ENCODE peak calls at places on chromosomes 5 and 9, in nine cellular contexts. W is heart left ventricle, D is Peyer's patch, O is tibial nerve, P is IMR-90, B is uterus, L is HepG2, K is sigmoid colon, U is esophagus squamous epithelium. T is an unnamed sample.

GRCh38 chr9:121725008-121725795 is 73.8 kb downstream of the DAB2IP start:
- DNase-seq in L (no peak), W (peak; percentile 99), P (peak; percentile 100), K (peak; percentile 99), B (peak; percentile 99), D (peak; percentile 83), O (peak; percentile 93), U (no peak), T (peak; percentile 89)

GRCh38 chr5:59798862-59799667 is 94.5 kb downstream of the PDE4D start:
- DNase-seq in P (no peak), U (no peak), K (no peak), O (no peak), B (no peak), W (no peak), D (peak; percentile 57), L (no peak), T (no peak)

GRCh38 chr5:146025108-146025507 is 80.3 kb downstream of the PLAC8L1 start:
- DNase-seq in D (no peak), P (no peak), L (peak; percentile 78), W (peak; percentile 71), B (no peak), U (no peak), O (no peak), K (no peak), T (no peak)

GRCh38 chr9:69122086-69122390 is 52.0 kb upstream of the TJP2 start:
- DNase-seq in U (no peak), D (peak; percentile 76), B (peak; percentile 40), L (peak; percentile 29), K (peak; percentile 74), P (peak; percentile 61), W (peak; percentile 84), O (peak; percentile 48), T (peak; percentile 78)

GRCh38 chr5:56516936-56517521 is 283.9 kb upstream of the ANKRD55 start:
- DNase-seq in P (peak; percentile 29), D (peak; percentile 64), B (no peak), O (no peak), K (no peak), W (peak; percentile 55), L (peak; percentile 67), U (no peak), T (peak; percentile 61)

GRCh38 chr5:11785771-11786342 is 118.4 kb downstream of the CTNND2 start:
- DNase-seq in B (no peak), L (no peak), U (no peak), P (no peak), O (no peak), W (peak; percentile 35), K (no peak), D (no peak), T (no peak)

GRCh38 chr5:56251918-56252553 is 18.9 kb upstream of the ANKRD55 start:
- DNase-seq in L (no peak), D (no peak), B (no peak), W (no peak), U (no peak), K (no peak), O (no peak), P (no peak), T (no peak)

GRCh38 chr5:95715799-95716461 is 15.2 kb upstream of the RHOBTB3 start:
- DNase-seq in W (no peak), O (no peak), B (no peak), P (peak; percentile 76), D (no peak), K (no peak), L (no peak), U (no peak), T (no peak)

GRCh38 chr5:80182802-80183645 is 72.8 kb downstream of the SERINC5 start:
- DNase-seq in K (no peak), P (no peak), B (no peak), O (no peak), L (no peak), W (no peak), D (no peak), U (no peak), T (no peak)

GRCh38 chr5:135039526-135040296 is 5.7 kb upstream of the PITX1 start:
- DNase-seq in B (no peak), U (no peak), D (no peak), P (no peak), W (no peak), K (no peak), L (no peak), O (no peak), T (no peak)

DNA sequence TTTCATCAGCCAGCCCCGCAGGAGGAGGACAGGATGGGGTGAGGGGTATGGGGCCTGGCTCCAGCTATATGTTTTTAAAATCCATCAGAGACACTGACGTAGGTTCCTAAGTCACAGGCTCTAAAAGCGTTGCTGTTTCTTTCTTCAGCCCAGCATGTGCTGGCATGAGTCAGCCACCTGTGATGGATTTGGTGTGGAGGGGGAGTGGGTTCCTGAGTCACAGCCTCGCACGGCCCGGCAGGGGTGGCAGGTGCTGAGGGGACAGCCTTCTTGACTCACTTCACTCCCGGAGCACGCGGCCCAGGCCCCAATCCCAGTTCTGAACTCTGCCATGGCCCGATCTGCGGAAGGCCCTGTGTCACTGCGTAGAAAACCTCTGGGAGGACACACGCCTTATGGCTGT is 38.8 kb upstream of the RPL26L1 start:
- DNase-seq in P (peak; percentile 100), B (peak; percentile 88), D (no peak), K (peak; percentile 91), L (no peak), W (no peak), O (no peak), U (no peak), T (no peak)
- TF ChIP-seq POLR2A in P (no peak), B (no peak), D (no peak), K (no peak), L (no peak), W (no peak), O (no peak), U (no peak), T (no peak)

GRCh38 chr5:128763324-128763723 is 202.0 kb upstream of the SLC27A6 start:
- DNase-seq in D (no peak), U (no peak), B (no peak), P (no peak), L (no peak), K (no peak), W (peak; percentile 24), O (no peak), T (no peak)
- H3K4me1 ChIP-seq in D (no peaks in the 10 kb centered on the region), U (peaks cover 3% of the 10 kb centered on the region), B (no peaks in the 10 kb centered on the region), P (no peaks in the 10 kb centered on the region), L (no peaks in the 10 kb centered on the region), K (no peaks in the 10 kb centered on the region), W (peaks cover 7% of the 10 kb centered on the region), O (no peaks in the 10 kb centered on the region), T (no peaks in the 10 kb centered on the region)

DNA sequence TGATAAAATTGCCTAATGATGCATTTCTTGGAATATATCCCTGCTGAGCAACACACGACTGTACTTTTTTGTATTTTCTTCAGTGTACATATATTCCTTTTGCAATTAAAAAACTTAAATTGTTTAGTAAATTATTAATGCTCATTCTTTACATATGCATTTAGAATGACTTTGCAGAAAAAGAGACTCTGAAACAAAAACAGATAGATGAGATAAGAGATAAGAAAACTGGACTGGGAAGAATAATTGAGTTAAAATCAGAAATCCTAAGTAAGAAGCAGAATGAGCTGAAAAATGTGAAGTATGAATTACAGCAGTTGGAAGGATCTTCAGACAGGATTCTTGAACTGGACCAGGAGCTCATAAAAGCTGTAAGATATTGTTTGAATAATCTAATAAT is 32.7 kb downstream of the RAD50 start:
- DNase-seq in B (no peak), K (no peak), W (no peak), P (no peak), L (no peak), U (no peak), O (no peak), D (no peak), T (no peak)
- H3K36me3 ChIP-seq in B (no peaks in the 10 kb centered on the region), K (peaks cover 24% of the 10 kb centered on the region), W (peaks cover 35% of the 10 kb centered on the region), P (peaks cover 11% of the 10 kb centered on the region), L (peaks cover 61% of the 10 kb centered on the region), U (no peaks in the 10 kb centered on the region), O (no peaks in the 10 kb centered on the region), D (no peaks in the 10 kb centered on the region), T (no peaks in the 10 kb centered on the region)

DNA sequence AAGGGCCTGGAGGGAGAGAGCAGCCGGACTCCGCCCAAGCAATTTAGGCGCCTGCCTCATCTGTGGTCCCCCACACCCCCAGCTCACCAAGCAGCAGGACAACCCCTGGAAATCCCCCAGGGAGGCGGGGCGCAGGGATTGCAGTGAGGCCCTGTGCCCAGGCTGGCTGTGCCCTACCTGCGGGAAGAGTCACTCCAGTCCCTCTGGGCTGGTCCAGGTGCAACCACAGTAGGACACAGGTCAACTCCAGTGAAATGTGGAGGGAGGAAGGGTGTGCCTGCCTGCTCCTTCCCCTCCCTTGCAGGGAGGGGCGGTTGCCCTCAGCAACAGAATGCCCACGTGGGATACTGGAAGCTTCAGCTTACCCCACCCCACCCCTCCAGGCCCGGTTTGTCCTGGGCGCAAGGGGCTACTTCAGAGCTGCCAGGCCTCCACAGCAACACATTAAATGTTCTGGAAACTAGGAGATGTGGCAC is 22.7 kb downstream of the ABO start:
- DNase-seq in U (no peak), O (no peak), L (no peak), B (peak; percentile 40), D (peak; percentile 89), K (no peak), P (no peak), W (no peak), T (peak; percentile 21)
- TF ChIP-seq POLR2A in U (no peak), O (no peak), L (no peak), B (no peak), D (peak; percentile 16), K (peak; percentile 22), P (no peak), W (no peak), T (no peak)

DNA sequence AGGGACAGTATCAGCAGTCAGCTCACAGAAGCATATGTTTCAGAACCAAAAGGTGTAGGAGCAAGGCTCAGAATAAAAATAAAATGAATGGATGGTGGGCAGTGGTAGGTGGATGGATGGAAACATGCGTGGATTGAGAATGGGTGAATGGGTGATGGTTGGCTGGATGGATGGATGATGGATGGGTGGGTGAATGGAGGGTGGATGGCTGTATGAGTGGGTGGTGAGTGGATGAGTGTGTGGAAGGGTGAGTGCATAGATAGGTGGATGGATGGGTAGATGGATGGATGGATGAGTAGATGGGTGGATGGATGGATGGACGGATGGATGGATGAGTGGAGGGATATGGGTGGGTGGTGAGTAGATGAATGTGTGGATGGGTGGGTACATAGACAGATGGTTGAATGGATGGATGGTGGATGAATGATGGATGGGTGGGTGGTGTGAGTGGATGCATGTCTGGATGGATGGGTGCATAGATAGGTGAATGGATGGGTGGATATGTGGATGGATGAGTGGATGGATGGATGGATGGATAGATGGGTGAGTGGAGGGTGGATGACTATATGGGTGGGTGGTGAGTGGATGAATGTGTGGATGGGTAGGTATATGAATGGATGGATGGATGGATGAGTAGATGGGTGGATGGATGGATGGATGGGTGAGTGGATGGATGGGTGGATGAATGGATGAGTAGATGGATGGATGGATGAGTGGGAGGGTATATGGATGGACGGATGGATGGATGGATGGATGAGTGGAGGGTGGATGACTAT is 164.2 kb downstream of the C9orf50 start:
- DNase-seq in B (no peak), P (no peak), K (no peak), W (no peak), O (no peak), D (no peak), U (no peak), L (no peak), T (no peak)
- H3K4me1 ChIP-seq in B (peaks cover 32% of the 10 kb centered on the region), P (peaks cover 32% of the 10 kb centered on the region), K (peaks cover 43% of the 10 kb centered on the region), W (peaks cover 39% of the 10 kb centered on the region), O (peaks cover 30% of the 10 kb centered on the region), D (peaks cover 20% of the 10 kb centered on the region), U (peaks cover 56% of the 10 kb centered on the region), L (peaks cover 41% of the 10 kb centered on the region), T (peaks cover 46% of the 10 kb centered on the region)

GRCh38 chr5:172358345-172358744 is 74.8 kb upstream of the UBTD2 start:
- DNase-seq in B (no peak), U (no peak), O (no peak), P (no peak), K (no peak), W (no peak), L (no peak), D (no peak), T (no peak)
- H3K36me3 ChIP-seq in B (no peaks in the 10 kb centered on the region), U (peaks cover 12% of the 10 kb centered on the region), O (no peaks in the 10 kb centered on the region), P (peaks cover 43% of the 10 kb centered on the region), K (peaks cover 59% of the 10 kb centered on the region), W (peaks cover 15% of the 10 kb centered on the region), L (peaks cover 14% of the 10 kb centered on the region), D (no peaks in the 10 kb centered on the region), T (no peaks in the 10 kb centered on the region)

T was measured in testis.